ENCODE peak calls at places on chromosomes 6 and 20, in six cellular contexts. W is esophagus muscularis mucosa, G is H1, X is tibial nerve, U is K562, B is sigmoid colon. O is an unnamed sample.

GRCh38 chr20:6295477-6296256 is 172.8 kb upstream of the FERMT1 start:
- DNase-seq in W (no peak), G (no peak), X (no peak), U (no peak), B (no peak), O (no peak)

GRCh38 chr6:157648561-157648960 is 174.5 kb upstream of the SNX9 start:
- DNase-seq in W (no peak), G (no peak), X (no peak), U (no peak), B (peak; percentile 54), O (no peak)

GRCh38 chr20:21835042-21835441 is 129.6 kb downstream of the PAX1 start:
- DNase-seq in W (no peak), G (no peak), X (no peak), U (no peak), B (no peak), O (no peak)

GRCh38 chr6:46421939-46422338 is 69.3 kb downstream of the RCAN2 start:
- DNase-seq in W (no peak), G (no peak), X (no peak), U (no peak), B (no peak), O (no peak)

GRCh38 chr20:53723045-53723444 is 129.4 kb upstream of the ZNF217 start:
- DNase-seq in W (no peak), G (no peak), X (no peak), U (peak; percentile 1), B (no peak), O (no peak)

GRCh38 chr6:227074-227782 is 65.1 kb upstream of the DUSP22 start:
- DNase-seq in W (peak; percentile 75), G (no peak), X (no peak), U (no peak), B (no peak), O (no peak)

GRCh38 chr20:58184984-58185383 is 43.5 kb downstream of the ANKRD60 start:
- DNase-seq in W (no peak), G (no peak), X (no peak), U (no peak), B (no peak), O (no peak)

GRCh38 chr20:20409326-20409725 is 41.4 kb downstream of the INSM1 start:
- DNase-seq in W (no peak), G (no peak), X (no peak), U (no peak), B (no peak), O (no peak)

GRCh38 chr6:12635375-12635774 is 81.2 kb upstream of the PHACTR1 start:
- DNase-seq in W (no peak), G (no peak), X (no peak), U (no peak), B (no peak), O (no peak)

GRCh38 chr6:22926613-22927348 is 357.4 kb downstream of the HDGFL1 start:
- DNase-seq in W (no peak), G (no peak), X (no peak), U (no peak), B (no peak), O (no peak)

DNA sequence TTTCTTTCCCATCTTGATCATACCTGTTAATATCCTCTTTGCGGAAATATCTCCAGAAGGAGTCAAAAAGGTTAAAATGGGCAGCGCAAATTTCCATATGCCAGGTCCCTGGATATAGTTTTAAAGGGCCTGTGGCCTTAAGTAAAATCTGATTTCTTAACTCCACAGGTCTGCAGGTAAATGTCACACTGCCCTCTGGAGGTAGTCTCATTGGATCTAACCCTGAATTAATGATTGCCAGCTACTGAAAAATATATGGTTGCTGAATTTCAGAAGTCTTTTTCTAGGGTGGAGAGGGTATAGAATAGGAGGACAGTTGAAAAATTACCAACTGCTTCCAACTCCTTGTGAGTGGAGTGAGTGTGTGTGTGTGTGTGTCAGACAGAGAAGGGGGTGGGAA is 8.5 kb downstream of the MOXD1 start:
- DNase-seq in W (no peak), G (no peak), X (no peak), U (no peak), B (no peak), O (no peak)
- H3K27ac ChIP-seq in W (peak overlapping the region; percentile 54), G (no peak overlapping the region), X (no peak overlapping the region), U (no peak overlapping the region), B (peak overlapping the region; percentile 55), O (peak overlapping the region; percentile 51)

DNA sequence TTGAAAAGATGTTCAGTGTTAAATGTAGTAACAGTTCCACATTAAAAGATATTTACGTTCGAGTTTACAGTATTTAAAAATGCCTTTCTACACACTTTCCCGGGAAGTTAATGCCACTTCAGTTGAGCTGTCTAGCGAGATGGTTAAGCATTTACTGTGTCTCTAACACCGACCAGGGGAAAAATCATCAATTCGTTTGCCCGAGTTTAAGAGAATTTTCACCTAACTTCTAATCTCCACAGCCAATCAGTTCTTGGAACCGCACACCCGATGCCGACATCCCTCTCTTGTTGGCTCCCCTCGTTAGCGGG is 58.2 kb downstream of the FAM217A start:
- DNase-seq in W (no peak), G (no peak), X (no peak), U (no peak), B (no peak), O (no peak)
- H3K4me1 ChIP-seq in W (peaks cover 78% of the 10 kb centered on the region), G (peaks cover 4% of the 10 kb centered on the region), X (peaks cover 77% of the 10 kb centered on the region), U (peaks cover 15% of the 10 kb centered on the region), B (peaks cover 67% of the 10 kb centered on the region), O (peaks cover 68% of the 10 kb centered on the region)

GRCh38 chr20:25146976-25147375 is 48.5 kb upstream of the ENTPD6 start:
- DNase-seq in W (no peak), G (no peak), X (no peak), U (no peak), B (no peak), O (no peak)
- TF ChIP-seq EP300 in W (no peak), G (no peak), X (no peak), U (no peak), B (no peak), O (no peak)

GRCh38 chr6:51268666-51269065 is 450.0 kb downstream of the TFAP2B start:
- DNase-seq in W (no peak), G (no peak), X (no peak), U (no peak), B (no peak), O (no peak)
- H3K27ac ChIP-seq in W (no peak overlapping the region), G (no peak overlapping the region), X (no peak overlapping the region), U (no peak overlapping the region), B (no peak overlapping the region), O (no peak overlapping the region)

GRCh38 chr20:62051166-62051900 is 14.3 kb downstream of the TAF4 start:
- DNase-seq in W (no peak), G (no peak), X (no peak), U (no peak), B (no peak), O (peak; percentile 67)
- H3K4me1 ChIP-seq in W (peaks cover 44% of the 10 kb centered on the region), G (no peaks in the 10 kb centered on the region), X (peaks cover 16% of the 10 kb centered on the region), U (peaks cover 60% of the 10 kb centered on the region), B (peaks cover 13% of the 10 kb centered on the region), O (no peaks in the 10 kb centered on the region)

GRCh38 chr6:34392497-34393190 is at the start of gene NUDT3:
- DNase-seq in W (peak; percentile 96), G (peak; percentile 80), X (peak; percentile 87), U (peak; percentile 96), B (peak; percentile 97), O (peak; percentile 94)
- TF ChIP-seq EP300 in W (no peak), G (no peak), X (peak; percentile 89), U (peak; percentile 50), B (no peak), O (no peak)